ENCODE peak calls at places on chromosomes 2 and 18, in eight cellular contexts. K is fibroblast of the aortic adventitia, C is Peyer's patch, M is A549, I is kidney epithelial cell, J is cardiac fibroblast, T is brain microvascular endothelial cell, V is thoracic aorta. O is an unnamed sample.

GRCh38 chr18:70044626-70045025 is 97.0 kb upstream of the CD226 start:
- DNase-seq in K (peak), C (no peak), M (peak), I (peak), J (peak), T (peak), V (no peak), O (peak)

GRCh38 chr2:58680938-58681337 is 439.8 kb upstream of the FANCL start:
- DNase-seq in K (peak), C (no peak), M (no peak), I (no peak), J (peak), T (no peak), V (no peak), O (no peak)

GRCh38 chr2:1974391-1974790 is 230.1 kb upstream of the PXDN start:
- DNase-seq in K (peak), C (no peak), M (no peak), I (no peak), J (peak), T (peak), V (no peak), O (no peak)

GRCh38 chr2:893311-893710 is 57.3 kb upstream of the SNTG2 start:
- DNase-seq in K (no peak), C (no peak), M (no peak), I (no peak), J (no peak), T (no peak), V (no peak), O (no peak)

GRCh38 chr2:101699939-101700442 is 2.5 kb downstream of the MAP4K4 start:
- DNase-seq in K (peak), C (no peak), M (peak), I (no peak), J (peak), T (no peak), V (no peak), O (no peak)

GRCh38 chr2:69119104-69119503 is 106.1 kb downstream of the ANTXR1 start:
- DNase-seq in K (no peak), C (no peak), M (no peak), I (no peak), J (no peak), T (no peak), V (no peak), O (no peak)

GRCh38 chr18:61842146-61842545 is 50.7 kb downstream of the RNF152 start:
- DNase-seq in K (no peak), C (no peak), M (no peak), I (no peak), J (no peak), T (no peak), V (no peak), O (peak)

GRCh38 chr18:27430595-27430994 is 245.5 kb upstream of the CHST9 start:
- DNase-seq in K (no peak), C (no peak), M (no peak), I (no peak), J (no peak), T (no peak), V (no peak), O (no peak)

GRCh38 chr2:138794734-138795133 is 14.5 kb upstream of the NXPH2 start:
- DNase-seq in K (no peak), C (no peak), M (no peak), I (no peak), J (no peak), T (no peak), V (no peak), O (no peak)

GRCh38 chr2:240339411-240340360 is 95.8 kb upstream of the GPC1 start:
- DNase-seq in K (no peak), C (no peak), M (no peak), I (no peak), J (no peak), T (no peak), V (no peak), O (no peak)

GRCh38 chr2:228700638-228701037 is 519.2 kb upstream of the SPHKAP start:
- DNase-seq in K (peak), C (no peak), M (no peak), I (no peak), J (peak), T (peak), V (no peak), O (no peak)

GRCh38 chr2:101307950-101308431 is 510 bp downstream of the RNF149 start:
- DNase-seq in K (peak), C (peak), M (peak), I (no peak), J (peak), T (no peak), V (no peak), O (no peak)

GRCh38 chr18:60556326-60556725 is 183.8 kb upstream of the MC4R start:
- DNase-seq in K (no peak), C (no peak), M (no peak), I (no peak), J (no peak), T (no peak), V (no peak), O (no peak)

GRCh38 chr18:6747646-6748045 is 18.1 kb downstream of the ARHGAP28 start:
- DNase-seq in K (peak), C (no peak), M (no peak), I (no peak), J (peak), T (peak), V (no peak), O (peak)

GRCh38 chr2:95023222-95023597 is 2.3 kb upstream of the MAL start:
- DNase-seq in K (no peak), C (no peak), M (no peak), I (no peak), J (no peak), T (no peak), V (no peak), O (no peak)

GRCh38 chr2:122062506-122062905 is 307.1 kb downstream of the TSN start:
- DNase-seq in K (no peak), C (no peak), M (no peak), I (no peak), J (no peak), T (no peak), V (no peak), O (no peak)

GRCh38 chr2:20540587-20541304 is 93.9 kb downstream of the RHOB start:
- DNase-seq in K (no peak), C (peak), M (no peak), I (no peak), J (no peak), T (no peak), V (no peak), O (no peak)

GRCh38 chr2:20194097-20194989 is 30.6 kb downstream of the SDC1 start:
- DNase-seq in K (no peak), C (no peak), M (no peak), I (no peak), J (peak), T (no peak), V (no peak), O (no peak)

GRCh38 chr2:70553334-70553583 is 367 bp downstream of the TGFA start:
- DNase-seq in K (no peak), C (peak), M (no peak), I (no peak), J (no peak), T (no peak), V (no peak), O (no peak)

GRCh38 chr2:180124273-180124881 is 117.3 kb upstream of the CWC22 start:
- DNase-seq in K (peak), C (no peak), M (peak), I (no peak), J (peak), T (peak), V (no peak), O (no peak)

GRCh38 chr2:11938196-11938595 is 191.8 kb downstream of the LPIN1 start:
- DNase-seq in K (peak), C (peak), M (no peak), I (no peak), J (peak), T (no peak), V (no peak), O (no peak)

GRCh38 chr18:24987271-24987932 is 364.6 kb downstream of the ZNF521 start:
- DNase-seq in K (peak), C (no peak), M (no peak), I (no peak), J (peak), T (no peak), V (no peak), O (no peak)

GRCh38 chr18:70195852-70196434 is 9.5 kb downstream of the RTTN start:
- DNase-seq in K (peak), C (no peak), M (peak), I (peak), J (peak), T (peak), V (no peak), O (no peak)

GRCh38 chr2:232884549-232885263 is 14.6 kb downstream of the SNORC start:
- DNase-seq in K (no peak), C (no peak), M (no peak), I (no peak), J (no peak), T (no peak), V (no peak), O (no peak)

GRCh38 chr2:121907905-121908304 is 152.5 kb downstream of the TSN start:
- DNase-seq in K (no peak), C (no peak), M (no peak), I (no peak), J (no peak), T (no peak), V (no peak), O (no peak)

GRCh38 chr2:233828546-233829192 is 25.7 kb downstream of the HJURP start:
- DNase-seq in K (no peak), C (peak), M (no peak), I (no peak), J (no peak), T (no peak), V (no peak), O (no peak)

GRCh38 chr2:217996345-217996744 is 6.5 kb downstream of the TNS1 start:
- DNase-seq in K (peak), C (no peak), M (no peak), I (no peak), J (peak), T (peak), V (peak), O (no peak)

GRCh38 chr2:201971516-201972228 is 62.0 kb upstream of the FZD7 start:
- DNase-seq in K (peak), C (no peak), M (no peak), I (no peak), J (peak), T (no peak), V (no peak), O (no peak)

GRCh38 chr2:64325852-64326577 is 127.9 kb upstream of the LGALSL start:
- DNase-seq in K (no peak), C (no peak), M (no peak), I (no peak), J (no peak), T (no peak), V (no peak), O (no peak)

GRCh38 chr2:102967451-102967850 is 205.6 kb downstream of the TMEM182 start:
- DNase-seq in K (peak), C (no peak), M (no peak), I (no peak), J (peak), T (no peak), V (no peak), O (peak)

GRCh38 chr2:128986026-128986720 is 667.5 kb upstream of the HS6ST1 start:
- DNase-seq in K (no peak), C (no peak), M (no peak), I (no peak), J (no peak), T (no peak), V (no peak), O (peak)

GRCh38 chr2:237298323-237299118 is 115.4 kb downstream of the COL6A3 start:
- DNase-seq in K (peak), C (no peak), M (no peak), I (peak), J (peak), T (no peak), V (no peak), O (peak)

GRCh38 chr18:1003499-1003898 is 98.8 kb downstream of the ADCYAP1 start:
- DNase-seq in K (no peak), C (no peak), M (no peak), I (no peak), J (no peak), T (no peak), V (no peak), O (no peak)

GRCh38 chr18:55794288-55795052 is 206.5 kb upstream of the TCF4 start:
- DNase-seq in K (peak), C (no peak), M (no peak), I (no peak), J (no peak), T (no peak), V (no peak), O (no peak)

GRCh38 chr2:37776487-37776886 is 105.0 kb upstream of the CDC42EP3 start:
- DNase-seq in K (peak), C (no peak), M (peak), I (peak), J (peak), T (peak), V (peak), O (peak)

GRCh38 chr2:239240480-239240881 is 160.3 kb downstream of the HDAC4 start:
- DNase-seq in K (no peak), C (no peak), M (no peak), I (no peak), J (no peak), T (no peak), V (no peak), O (no peak)

GRCh38 chr2:220434365-220434764 is 806.9 kb downstream of the SLC4A3 start:
- DNase-seq in K (peak), C (no peak), M (no peak), I (no peak), J (peak), T (peak), V (no peak), O (peak)

GRCh38 chr2:138782378-138782777 is 2.2 kb upstream of the NXPH2 start:
- DNase-seq in K (no peak), C (no peak), M (no peak), I (no peak), J (no peak), T (no peak), V (no peak), O (no peak)

GRCh38 chr18:47775961-47776360 is 154.5 kb downstream of the SMAD2 start:
- DNase-seq in K (peak), C (no peak), M (no peak), I (no peak), J (peak), T (no peak), V (no peak), O (no peak)
- TF ChIP-seq CTCF in K (peak), C (no peak), M (no peak), I (no peak), J (peak), T (peak), V (peak), O (peak)

DNA sequence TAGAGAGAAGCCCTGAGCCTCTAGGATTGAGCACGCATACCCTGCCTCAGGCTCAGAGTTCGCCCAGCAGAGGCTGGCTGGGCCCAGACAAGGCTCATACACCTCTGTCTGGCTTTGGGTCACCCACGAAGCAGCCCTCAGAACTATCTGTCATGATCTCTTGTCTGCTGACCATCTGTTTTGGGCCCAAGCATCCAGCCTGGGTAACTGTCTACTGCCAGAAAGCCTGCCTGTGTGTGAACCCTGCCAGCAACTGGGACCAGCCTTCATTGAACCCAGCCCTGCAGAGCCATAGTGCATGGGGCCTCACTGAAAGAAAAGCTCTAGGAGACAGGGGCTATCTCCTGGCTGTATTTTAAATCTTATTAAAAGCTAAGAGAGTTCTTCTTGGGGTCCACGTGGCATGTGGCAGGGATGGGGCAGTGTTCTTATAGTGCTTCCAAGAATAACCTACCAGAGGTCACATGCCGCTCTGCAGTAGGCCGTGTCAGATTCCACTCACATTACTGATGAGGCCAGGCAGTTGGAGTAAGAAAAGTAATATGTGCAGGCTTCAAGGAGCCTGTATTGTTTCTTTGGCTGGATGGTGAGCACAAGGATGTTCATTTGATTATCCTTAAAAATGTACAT is 7.3 kb downstream of the TMEM127 start:
- DNase-seq in K (no peak), C (no peak), M (no peak), I (no peak), J (no peak), T (peak), V (no peak), O (no peak)
- H3K4me3 ChIP-seq in K (no peak), C (no peak), M (no peak), I (no peak), J (no peak), T (no peak), V (no peak), O (no peak)

DNA sequence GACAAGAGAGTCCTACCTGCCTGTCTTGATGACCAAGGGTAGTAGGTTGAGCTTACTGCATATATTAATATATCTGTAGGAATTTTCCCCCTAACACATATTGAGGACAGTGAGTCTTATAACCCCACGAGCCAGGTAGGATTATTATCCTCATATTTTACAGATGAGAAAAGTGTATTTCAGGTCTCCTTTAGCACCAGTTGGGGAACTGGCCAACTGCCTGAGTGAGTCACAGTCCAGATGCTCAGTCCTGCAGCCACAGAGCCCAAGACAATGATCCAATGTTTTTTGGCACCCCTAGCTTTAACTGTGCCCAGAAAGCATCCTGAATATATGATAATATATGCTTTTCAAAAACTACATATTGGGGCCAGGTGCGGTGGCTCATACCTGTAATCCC is 30.8 kb upstream of the GLS start:
- DNase-seq in K (peak), C (no peak), M (no peak), I (no peak), J (peak), T (peak), V (peak), O (no peak)
- TF ChIP-seq CTCF in K (no peak), C (no peak), M (no peak), I (no peak), J (no peak), T (no peak), V (no peak), O (no peak)

GRCh38 chr2:156343096-156343939 is 10.8 kb upstream of the NR4A2 start:
- DNase-seq in K (peak), C (no peak), M (no peak), I (no peak), J (no peak), T (no peak), V (no peak), O (no peak)
- H3K4me3 ChIP-seq in K (peak), C (peak), M (peak), I (peak), J (peak), T (peak), V (peak), O (peak)

GRCh38 chr2:193506035-193506434 is 1311.3 kb upstream of the TMEFF2 start:
- DNase-seq in K (no peak), C (no peak), M (no peak), I (no peak), J (no peak), T (no peak), V (no peak), O (no peak)

GRCh38 chr2:193505620-193506019 is 1310.9 kb upstream of the TMEFF2 start:
- DNase-seq in K (no peak), C (no peak), M (no peak), I (no peak), J (no peak), T (no peak), V (no peak), O (no peak)

GRCh38 chr2:193496786-193497185 is 1302.1 kb upstream of the TMEFF2 start:
- DNase-seq in K (no peak), C (no peak), M (no peak), I (no peak), J (no peak), T (no peak), V (no peak), O (no peak)

DNA sequence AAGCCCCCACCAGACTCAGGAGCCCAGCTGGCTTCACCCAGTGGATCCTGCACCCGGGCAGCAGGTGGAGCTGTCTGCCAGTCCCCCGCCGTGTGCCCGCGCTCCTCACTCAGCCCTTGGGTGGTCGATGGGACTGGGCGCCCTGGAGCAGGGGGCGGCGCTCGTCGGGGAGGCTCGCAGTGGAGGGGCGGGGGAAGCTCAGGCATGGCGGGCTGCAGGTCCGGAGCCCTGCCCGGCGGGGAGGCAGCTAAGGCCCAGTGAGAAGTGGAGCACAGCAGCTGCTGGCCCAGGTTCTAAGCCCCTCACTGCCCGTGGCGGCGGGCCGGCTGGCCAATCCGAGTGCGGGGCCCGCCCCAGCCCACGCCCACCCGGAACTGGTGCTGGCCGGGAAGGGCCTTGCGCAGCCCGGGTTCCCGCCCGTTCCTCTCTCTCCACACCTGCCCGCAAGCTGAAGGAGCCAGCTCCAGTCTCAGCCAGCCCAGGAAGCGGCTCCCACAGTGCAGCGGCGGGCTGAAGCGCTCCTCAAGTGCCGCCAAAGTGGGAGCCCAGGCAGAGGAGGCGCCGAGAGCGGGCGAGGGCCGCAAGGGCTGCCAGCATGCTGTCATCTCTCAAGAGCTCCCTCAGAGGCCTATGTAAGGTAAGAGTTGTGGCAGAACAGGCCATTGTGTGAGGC is 1307.8 kb upstream of the TMEFF2 start:
- DNase-seq in K (no peak), C (no peak), M (no peak), I (no peak), J (no peak), T (no peak), V (no peak), O (no peak)
- TF ChIP-seq CTCF in K (no peak), C (no peak), M (no peak), I (no peak), J (no peak), T (no peak), V (no peak), O (no peak)

GRCh38 chr2:25313711-25314513 is 27.8 kb downstream of the DNMT3A start:
- DNase-seq in K (no peak), C (no peak), M (no peak), I (no peak), J (no peak), T (no peak), V (no peak), O (no peak)
- H3K4me3 ChIP-seq in K (no peak), C (no peak), M (no peak), I (no peak), J (no peak), T (no peak), V (no peak), O (no peak)